ENCODE peak calls at places on chromosomes 1 and 21, in ten cellular contexts. D is CD4-positive, alpha-beta T cell; E is COR-L47; R is NCI-H1694 treated with DMSO at 0.1 percent for 48 hours; P is Ammon's horn; V is colonic mucosa; I is myocyte; W is NCI-H2171 treated with DMSO at 0.1 percent for 48 hours; T is fibroblast of mammary gland; Q is lower leg skin. J is an unnamed sample.

GRCh38 chr1:76949503-76949902 is 82.2 kb downstream of the ST6GALNAC5 start:
- DNase-seq in P (no peak), W (no peak), D (no peak), I (peak), V (no peak), T (peak), R (no peak), Q (no peak), E (no peak), J (peak)

GRCh38 chr1:234971586-234972297 is 156.9 kb downstream of the TOMM20 start:
- DNase-seq in I (no peak), V (peak), W (no peak), R (no peak), P (no peak), T (no peak), Q (no peak), D (no peak), E (no peak), J (no peak)

GRCh38 chr1:19644761-19645543 is 841 bp downstream of the NBL1 start:
- DNase-seq in Q (no peak), D (no peak), E (no peak), V (peak), P (no peak), T (no peak), I (peak), W (no peak), R (no peak), J (no peak)

GRCh38 chr21:35294231-35294898 is 245.3 kb upstream of the RUNX1 start:
- DNase-seq in T (no peak), Q (no peak), P (no peak), V (peak), R (peak), I (peak), D (no peak), E (peak), W (peak), J (no peak)

GRCh38 chr1:41418868-41419583 is 57.8 kb downstream of the FOXO6 start:
- DNase-seq in D (no peak), T (peak), R (no peak), P (no peak), W (peak), I (peak), V (peak), Q (peak), E (peak), J (peak)

GRCh38 chr1:232012773-232013386 is 386.3 kb downstream of the DISC1 start:
- DNase-seq in T (peak), I (peak), R (no peak), W (no peak), E (peak), P (peak), Q (peak), V (peak), D (no peak), J (peak)

GRCh38 chr1:230047114-230047865 is 19.7 kb upstream of the GALNT2 start:
- DNase-seq in Q (no peak), W (no peak), P (no peak), V (no peak), T (no peak), E (no peak), R (no peak), I (no peak), D (no peak), J (no peak)

GRCh38 chr1:61326713-61327112 is 244.4 kb downstream of the NFIA start:
- DNase-seq in Q (no peak), T (no peak), E (no peak), R (no peak), D (no peak), P (no peak), I (no peak), W (no peak), V (no peak), J (no peak)

GRCh38 chr1:167808690-167809089 is 86.9 kb downstream of the MPZL1 start:
- DNase-seq in V (no peak), E (no peak), W (no peak), Q (no peak), D (no peak), P (peak), R (no peak), T (peak), I (peak), J (no peak)

GRCh38 chr1:225445644-225446297 is 17.9 kb upstream of the LBR start:
- DNase-seq in R (no peak), T (no peak), P (no peak), W (no peak), Q (no peak), I (no peak), D (no peak), V (peak), E (no peak), J (no peak)

GRCh38 chr1:29057700-29058099 is 66.0 kb downstream of the TMEM200B start:
- DNase-seq in I (no peak), V (no peak), E (no peak), Q (no peak), D (no peak), R (no peak), W (no peak), T (no peak), P (no peak), J (peak)

J was measured in IMR-90.